ENCODE peak calls at places on chromosomes 2 and 18, in five cellular contexts. L is brain microvascular endothelial cell, X is fibroblast of mammary gland, V is hepatocyte, D is WERI-Rb-1. H is an unnamed sample.

GRCh38 chr18:12904012-12904516 is 20.0 kb upstream of the PTPN2 start:
- DNase-seq in L (no peak), X (no peak), V (no peak), D (no peak), H (no peak)

GRCh38 chr18:36503477-36503876 is 206.0 kb downstream of the FHOD3 start:
- DNase-seq in L (no peak), X (no peak), V (no peak), D (no peak), H (no peak)

GRCh38 chr2:188573453-188573852 is 281.8 kb downstream of the GULP1 start:
- DNase-seq in L (no peak), X (peak; percentile 47), V (peak; percentile 18), D (no peak), H (no peak)

GRCh38 chr2:126664234-126664633 is 8.3 kb downstream of the GYPC start:
- DNase-seq in L (no peak), X (no peak), V (no peak), D (no peak), H (no peak)

GRCh38 chr2:121058852-121059558 is 226.0 kb downstream of the TFCP2L1 start:
- DNase-seq in L (no peak), X (no peak), V (no peak), D (no peak), H (no peak)

GRCh38 chr18:36287653-36288052 is 9.9 kb upstream of the FHOD3 start:
- DNase-seq in L (no peak), X (no peak), V (no peak), D (no peak), H (no peak)

GRCh38 chr2:107545066-107545465 is 281.6 kb upstream of the RGPD4 start:
- DNase-seq in L (no peak), X (no peak), V (no peak), D (no peak), H (no peak)

GRCh38 chr18:74820160-74820780 is 222.6 kb downstream of the ZNF407 start:
- DNase-seq in L (no peak), X (no peak), V (no peak), D (no peak), H (no peak)

GRCh38 chr18:13526519-13526918 is 199.8 kb downstream of the FAM210A start:
- DNase-seq in L (no peak), X (no peak), V (no peak), D (no peak), H (no peak)

GRCh38 chr2:76895469-76895868 is 626.7 kb downstream of the LRRTM4 start:
- DNase-seq in L (no peak), X (peak; percentile 25), V (peak; percentile 4), D (no peak), H (no peak)

GRCh38 chr18:74256190-74256589 is 35.6 kb downstream of the CYB5A start:
- DNase-seq in L (no peak), X (no peak), V (no peak), D (peak; percentile 86), H (no peak)

GRCh38 chr2:180061085-180061484 is 54.0 kb upstream of the CWC22 start:
- DNase-seq in L (no peak), X (no peak), V (peak; percentile 6), D (no peak), H (no peak)

GRCh38 chr18:44130365-44130942 is 550.2 kb upstream of the SETBP1 start:
- DNase-seq in L (peak; percentile 57), X (peak; percentile 60), V (peak; percentile 75), D (peak; percentile 17), H (peak; percentile 23)

GRCh38 chr2:43328157-43328556 is 101.8 kb upstream of the ZFP36L2 start:
- DNase-seq in L (no peak), X (no peak), V (peak; percentile 51), D (no peak), H (no peak)

GRCh38 chr2:138615257-138615656 is 113.7 kb downstream of the SPOPL start:
- DNase-seq in L (peak; percentile 73), X (peak; percentile 8), V (no peak), D (no peak), H (no peak)

GRCh38 chr2:129623783-129624182 is 355.7 kb upstream of the RAB6C start:
- DNase-seq in L (no peak), X (no peak), V (no peak), D (no peak), H (no peak)

GRCh38 chr2:26139269-26140183 is 33.4 kb upstream of the GAREM2 start:
- DNase-seq in L (no peak), X (peak; percentile 8), V (no peak), D (no peak), H (no peak)

GRCh38 chr2:115160523-115161521 is 718.4 kb downstream of the DPP10 start:
- DNase-seq in L (no peak), X (no peak), V (peak; percentile 78), D (peak; percentile 92), H (peak; percentile 59)

GRCh38 chr2:127024769-127025356 is 82.1 kb downstream of the BIN1 start:
- DNase-seq in L (peak; percentile 55), X (peak; percentile 43), V (peak; percentile 78), D (peak; percentile 88), H (peak; percentile 25)

GRCh38 chr2:20424300-20425290 is 22.3 kb upstream of the RHOB start:
- DNase-seq in L (peak; percentile 45), X (peak; percentile 97), V (no peak), D (peak; percentile 8), H (no peak)

GRCh38 chr2:174035981-174036742 is 71.0 kb upstream of the SP3 start:
- DNase-seq in L (no peak), X (peak; percentile 80), V (no peak), D (no peak), H (no peak)

GRCh38 chr2:188634656-188635055 is 339.5 kb upstream of the COL3A1 start:
- DNase-seq in L (no peak), X (no peak), V (no peak), D (no peak), H (no peak)

GRCh38 chr2:21820271-21820670 is 696.5 kb downstream of the TDRD15 start:
- DNase-seq in L (no peak), X (no peak), V (no peak), D (no peak), H (no peak)

GRCh38 chr2:42141687-42142475 is 27.3 kb upstream of the EML4 start:
- DNase-seq in L (peak; percentile 96), X (peak; percentile 91), V (peak; percentile 90), D (no peak), H (peak; percentile 12)

GRCh38 chr2:112712903-112713584 is 7.8 kb upstream of the NT5DC4 start:
- DNase-seq in L (peak; percentile 97), X (peak; percentile 92), V (no peak), D (peak; percentile 69), H (no peak)

GRCh38 chr18:76450912-76451421 is 44.1 kb downstream of the ZNF516 start:
- DNase-seq in L (peak; percentile 49), X (peak; percentile 78), V (peak; percentile 34), D (peak; percentile 83), H (no peak)

GRCh38 chr2:112153179-112153490 is 14.9 kb downstream of the FBLN7 start:
- DNase-seq in L (no peak), X (peak; percentile 98), V (no peak), D (no peak), H (no peak)

DNA sequence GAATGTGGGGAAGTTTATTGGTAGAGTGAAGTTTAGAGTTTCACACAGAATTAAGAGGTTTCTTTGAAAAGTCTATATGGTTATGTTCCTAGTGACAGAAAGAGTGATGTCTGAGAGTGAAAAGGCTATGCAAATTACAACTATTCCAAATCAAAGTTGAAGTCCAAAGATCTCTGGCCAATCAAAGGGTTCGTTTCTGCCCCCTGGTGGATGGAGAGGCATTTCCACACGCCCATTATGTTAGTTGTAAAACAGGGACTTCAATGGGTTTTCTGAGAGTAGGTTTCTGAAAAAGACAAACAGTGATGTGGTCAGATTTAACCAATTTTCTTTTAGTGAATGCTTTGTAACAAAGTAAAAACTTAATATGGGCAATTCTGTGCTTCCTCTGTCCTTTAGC is 441.5 kb upstream of the POU3F3 start:
- DNase-seq in L (no peak), X (peak; percentile 12), V (peak; percentile 50), D (no peak), H (peak; percentile 29)
- TF ChIP-seq CTCF in L (peak; percentile 29), X (peak; percentile 50), V (peak; percentile 60), D (peak; percentile 54), H (peak; percentile 72)

GRCh38 chr2:162581931-162582330 is 238.0 kb downstream of the GCA start:
- DNase-seq in L (no peak), X (no peak), V (no peak), D (peak; percentile 24), H (no peak)

GRCh38 chr2:162579986-162580385 is 236.1 kb downstream of the GCA start:
- DNase-seq in L (no peak), X (no peak), V (peak; percentile 47), D (no peak), H (no peak)

GRCh38 chr2:162574615-162575452 is 230.9 kb downstream of the GCA start:
- DNase-seq in L (no peak), X (no peak), V (peak; percentile 72), D (no peak), H (no peak)

GRCh38 chr2:162582357-162582798 is 238.4 kb downstream of the GCA start:
- DNase-seq in L (peak; percentile 54), X (no peak), V (peak; percentile 62), D (no peak), H (no peak)

DNA sequence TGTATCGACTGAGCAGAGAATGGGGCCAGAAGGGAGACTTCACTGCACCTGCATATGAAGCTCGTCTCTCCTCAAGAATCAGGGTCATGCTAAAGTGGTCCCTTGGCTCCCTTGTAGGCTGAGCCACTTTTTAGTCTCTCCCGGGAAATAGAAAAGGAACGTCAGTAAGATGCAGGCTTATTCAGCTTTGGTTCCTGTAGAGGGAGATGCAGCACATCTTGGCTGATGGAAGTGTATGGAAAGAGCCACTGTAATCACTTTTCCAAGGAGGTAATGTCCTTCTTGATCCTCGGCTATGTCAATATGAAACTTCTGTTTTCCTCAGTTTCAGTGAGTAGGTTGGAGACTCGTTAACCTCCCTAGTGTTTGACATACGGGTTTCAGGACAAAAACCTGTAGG is 235.2 kb downstream of the GCA start:
- DNase-seq in L (no peak), X (no peak), V (no peak), D (no peak), H (no peak)
- TF ChIP-seq CTCF in L (no peak), X (no peak), V (peak; percentile 23), D (peak; percentile 5), H (no peak)

DNA sequence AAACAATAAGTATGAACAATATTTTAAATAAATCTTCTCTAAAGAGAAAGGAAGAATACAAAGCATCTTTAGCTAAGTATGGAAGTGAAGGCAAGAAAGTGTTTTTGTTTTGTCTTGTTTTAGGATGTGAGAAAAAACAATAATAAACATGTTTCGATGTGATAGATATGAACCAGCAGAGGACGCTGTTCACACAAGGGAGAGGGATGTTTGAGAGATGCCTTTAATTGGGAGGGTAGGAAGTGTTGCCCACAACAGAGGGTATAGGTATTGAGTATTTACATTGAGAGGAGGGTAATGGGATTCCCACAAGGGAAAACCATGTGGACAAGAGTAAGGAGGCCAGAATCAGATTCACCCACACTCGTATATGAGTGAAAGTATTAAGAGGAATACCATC is 55.1 kb downstream of the CDH19 start:
- DNase-seq in L (no peak), X (no peak), V (no peak), D (no peak), H (no peak)
- TF ChIP-seq CTCF in L (peak; percentile 21), X (no peak), V (no peak), D (peak; percentile 25), H (peak; percentile 22)

GRCh38 chr2:50878256-50878655 is 153.7 kb downstream of the NRXN1 start:
- DNase-seq in L (no peak), X (no peak), V (no peak), D (no peak), H (no peak)

DNA sequence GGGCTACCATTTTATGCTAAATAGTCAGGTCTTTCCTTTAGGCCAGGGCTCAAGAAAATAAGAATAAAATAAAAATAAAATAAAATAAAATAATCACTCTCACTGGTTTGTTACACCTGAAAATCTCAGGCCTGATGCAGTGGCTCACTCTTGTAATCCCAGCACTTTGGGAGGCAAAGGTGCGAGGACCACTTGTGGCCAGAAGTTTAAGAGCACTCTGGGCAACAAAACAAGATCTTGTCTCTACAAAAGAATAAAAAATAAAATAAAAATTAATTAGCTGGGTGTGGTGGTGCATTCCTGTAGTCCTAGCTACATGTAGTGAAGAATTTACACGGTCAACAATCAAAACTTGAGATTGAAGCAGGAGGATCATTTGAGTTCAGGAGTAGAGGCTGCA is 159.4 kb downstream of the NRXN1 start:
- DNase-seq in L (no peak), X (no peak), V (no peak), D (peak; percentile 35), H (no peak)
- TF ChIP-seq CTCF in L (peak; percentile 35), X (no peak), V (no peak), D (peak; percentile 31), H (peak; percentile 30)